ENCODE peak calls at places on chromosomes 3 and 15, in seven cellular contexts. P is psoas muscle; K is IMR-90; R is CD4-positive, CD25-positive, alpha-beta regulatory T cell; D is cardiac muscle cell; N is GM23248; X is Panc1. Y is an unnamed sample.

GRCh38 chr3:196186661-196187573 is 24.3 kb downstream of the ZDHHC19 start:
- DNase-seq in K (peak; percentile 22), P (no peak), N (no peak), D (no peak), X (no peak), R (no peak), Y (no peak)

GRCh38 chr15:34049096-34049495 is 10.1 kb upstream of the AVEN start:
- DNase-seq in N (peak; percentile 68), X (no peak), R (no peak), D (peak; percentile 95), P (no peak), K (peak; percentile 87), Y (no peak)

GRCh38 chr3:24086597-24087369 is 141.7 kb downstream of the NR1D2 start:
- DNase-seq in N (peak; percentile 59), K (no peak), R (no peak), X (no peak), D (peak; percentile 65), P (no peak), Y (no peak)

GRCh38 chr15:76071816-76072215 is 12.0 kb downstream of the TMEM266 start:
- DNase-seq in K (no peak), P (no peak), N (no peak), R (no peak), D (no peak), X (no peak), Y (no peak)

GRCh38 chr3:11651900-11652299 is 8.2 kb upstream of the VGLL4 start:
- DNase-seq in K (peak; percentile 63), P (no peak), X (no peak), N (peak; percentile 60), D (peak; percentile 64), R (peak; percentile 52), Y (no peak)

GRCh38 chr15:41698779-41699178 is 38.6 kb downstream of the MGA start:
- DNase-seq in N (peak; percentile 76), D (no peak), R (no peak), K (peak; percentile 70), P (no peak), X (no peak), Y (no peak)

GRCh38 chr15:57667171-57667924 is 39.2 kb upstream of the POLR2M start:
- DNase-seq in K (peak; percentile 71), D (peak; percentile 82), N (peak; percentile 85), P (no peak), X (no peak), R (no peak), Y (no peak)

GRCh38 chr15:78950906-78951840 is 6.3 kb upstream of the CTSH start:
- DNase-seq in R (no peak), P (no peak), X (peak; percentile 28), K (peak; percentile 48), N (peak; percentile 55), D (peak; percentile 71), Y (no peak)

GRCh38 chr3:150269526-150269925 is 138.6 kb upstream of the TSC22D2 start:
- DNase-seq in R (no peak), N (no peak), X (no peak), K (no peak), P (no peak), D (no peak), Y (no peak)

GRCh38 chr3:151318946-151319345 is 2.3 kb upstream of the GPR87 start:
- DNase-seq in N (peak; percentile 21), D (no peak), R (no peak), X (no peak), P (no peak), K (no peak), Y (no peak)

GRCh38 chr3:100210777-100211145 is 50.0 kb upstream of the TBC1D23 start:
- DNase-seq in X (no peak), N (peak; percentile 89), D (peak; percentile 82), R (peak; percentile 26), P (no peak), K (peak; percentile 95), Y (no peak)

GRCh38 chr3:99131876-99132275 is 230.4 kb upstream of the DCBLD2 start:
- DNase-seq in X (no peak), N (peak; percentile 41), K (no peak), R (no peak), P (no peak), D (peak; percentile 64), Y (no peak)

GRCh38 chr3:61783993-61784718 is 222.8 kb downstream of the PTPRG start:
- DNase-seq in P (no peak), X (no peak), K (peak; percentile 88), N (peak; percentile 76), R (no peak), D (peak; percentile 53), Y (no peak)

GRCh38 chr3:32991781-32992180 is 40.3 kb downstream of the CCR4 start:
- DNase-seq in P (no peak), R (no peak), X (no peak), N (no peak), K (no peak), D (no peak), Y (no peak)

GRCh38 chr3:36147934-36148333 is 232.4 kb upstream of the STAC start:
- DNase-seq in D (no peak), X (no peak), R (no peak), P (no peak), K (no peak), N (no peak), Y (no peak)

GRCh38 chr3:4340411-4341335 is 37.5 kb downstream of the SETMAR start:
- DNase-seq in R (no peak), K (no peak), D (peak; percentile 51), N (peak; percentile 15), X (no peak), P (no peak), Y (no peak)

GRCh38 chr15:69806287-69806915 is 291.3 kb downstream of the TLE3 start:
- DNase-seq in K (no peak), N (no peak), X (no peak), D (no peak), R (no peak), P (no peak), Y (no peak)

GRCh38 chr3:106913111-106913698 is 464.0 kb upstream of the CCDC54 start:
- DNase-seq in R (no peak), K (peak; percentile 12), X (no peak), P (no peak), N (no peak), D (peak; percentile 49), Y (no peak)

GRCh38 chr3:197354195-197355059 is 56.0 kb upstream of the DLG1 start:
- DNase-seq in P (peak; percentile 69), D (peak; percentile 63), X (no peak), K (peak; percentile 73), R (no peak), N (peak; percentile 71), Y (peak; percentile 65)

GRCh38 chr15:71532994-71533393 is 277.4 kb upstream of the NR2E3 start:
- DNase-seq in X (peak; percentile 10), N (peak; percentile 45), P (no peak), D (peak; percentile 37), R (no peak), K (no peak), Y (no peak)

GRCh38 chr15:74530771-74531143 is 10.3 kb upstream of the ARID3B start:
- DNase-seq in N (no peak), P (no peak), R (no peak), K (no peak), X (no peak), D (no peak), Y (no peak)

GRCh38 chr15:74531144-74531811 is 9.7 kb upstream of the ARID3B start:
- DNase-seq in P (no peak), N (peak; percentile 78), D (peak; percentile 74), K (peak; percentile 99), X (peak; percentile 94), R (no peak), Y (no peak)

GRCh38 chr15:74525946-74526345 is 15.1 kb upstream of the ARID3B start:
- DNase-seq in N (peak; percentile 96), X (peak; percentile 85), D (no peak), P (no peak), K (peak; percentile 90), R (no peak), Y (no peak)

GRCh38 chr15:74528876-74529275 is 12.1 kb upstream of the ARID3B start:
- DNase-seq in N (no peak), D (no peak), R (no peak), K (no peak), X (no peak), P (no peak), Y (no peak)

GRCh38 chr15:74529911-74530310 is 11.1 kb upstream of the ARID3B start:
- DNase-seq in X (no peak), R (no peak), K (peak; percentile 97), D (peak; percentile 88), N (peak; percentile 91), P (no peak), Y (no peak)
- H3K4me1 ChIP-seq in X (peaks cover 9% of the 10 kb centered on the region), R (no peaks in the 10 kb centered on the region), K (peaks cover 13% of the 10 kb centered on the region), D (peaks cover 11% of the 10 kb centered on the region), N (peaks cover 41% of the 10 kb centered on the region), P (no peaks in the 10 kb centered on the region), Y (no peaks in the 10 kb centered on the region)

DNA sequence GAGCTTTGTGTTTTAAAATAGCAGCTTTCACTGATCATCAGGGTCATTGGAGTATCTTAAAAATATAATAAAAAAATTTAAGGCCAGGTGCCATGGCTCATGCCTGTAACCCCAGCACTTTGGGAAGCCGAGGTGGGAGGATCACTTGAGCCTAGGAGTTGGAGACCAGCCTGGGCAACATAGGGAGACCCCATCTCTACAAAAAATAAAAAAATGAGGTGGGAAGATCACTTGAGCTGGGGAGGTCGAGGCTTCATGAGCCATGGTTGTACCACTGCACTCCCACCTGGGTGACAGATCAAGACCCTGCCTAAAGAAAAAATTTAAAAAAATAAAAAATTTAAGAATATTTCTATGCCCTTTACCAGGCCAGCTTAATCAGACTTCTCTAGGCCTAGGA is 1.5 kb downstream of the HMCES start:
- DNase-seq in R (no peak), X (no peak), N (no peak), P (no peak), K (no peak), D (no peak), Y (no peak)
- H3K4me1 ChIP-seq in R (peaks cover 41% of the 10 kb centered on the region), X (peaks cover 17% of the 10 kb centered on the region), N (peaks cover 31% of the 10 kb centered on the region), P (peaks cover 18% of the 10 kb centered on the region), K (peaks cover 7% of the 10 kb centered on the region), D (peaks cover 7% of the 10 kb centered on the region), Y (peaks cover 23% of the 10 kb centered on the region)

DNA sequence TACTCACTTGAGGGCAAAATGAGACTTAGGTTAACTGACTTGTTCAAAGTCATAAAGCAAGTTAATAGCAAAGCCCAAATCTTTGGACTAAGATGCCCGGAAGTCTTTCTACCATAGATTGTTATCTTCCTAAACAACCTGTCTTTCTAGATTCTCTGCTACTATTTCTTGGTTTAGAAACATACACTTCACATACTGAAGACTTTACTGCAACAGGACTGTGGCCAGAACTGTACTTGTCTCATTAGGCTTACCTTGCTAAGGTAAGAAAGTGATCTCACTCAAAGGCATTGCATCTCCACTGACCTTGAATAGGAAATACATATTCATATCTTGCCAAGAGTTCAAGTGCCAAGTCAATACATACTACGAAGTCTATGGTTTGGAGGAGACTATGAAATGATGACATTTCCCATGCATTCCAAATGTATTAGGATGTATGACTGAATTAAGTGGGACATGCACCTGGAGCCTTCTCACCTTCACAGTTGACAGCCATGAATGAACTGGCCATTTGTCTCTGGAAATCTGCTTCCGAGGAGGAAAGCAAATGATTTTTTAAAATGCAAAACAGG is 5.0 kb downstream of the ZDHHC3 start:
- DNase-seq in K (no peak), D (no peak), P (no peak), N (no peak), X (no peak), R (no peak), Y (no peak)
- H3K4me1 ChIP-seq in K (peaks cover 4% of the 10 kb centered on the region), D (peaks cover 7% of the 10 kb centered on the region), P (peaks cover 10% of the 10 kb centered on the region), N (peaks cover 5% of the 10 kb centered on the region), X (no peaks in the 10 kb centered on the region), R (peaks cover 34% of the 10 kb centered on the region), Y (peaks cover 54% of the 10 kb centered on the region)

GRCh38 chr3:31542246-31542645 is 9.5 kb downstream of the STT3B start:
- DNase-seq in P (no peak), R (no peak), N (no peak), D (no peak), X (no peak), K (no peak), Y (no peak)
- H3K4me1 ChIP-seq in P (peaks cover 38% of the 10 kb centered on the region), R (peaks cover 48% of the 10 kb centered on the region), N (peaks cover 46% of the 10 kb centered on the region), D (peaks cover 14% of the 10 kb centered on the region), X (peaks cover 22% of the 10 kb centered on the region), K (peaks cover 6% of the 10 kb centered on the region), Y (peaks cover 47% of the 10 kb centered on the region)